ENCODE peak calls at places on chromosomes 1 and 21, in six cellular contexts. R is T-helper 1 cell, Y is caudate nucleus, K is AG04450, S is IMR-90, X is cardiac fibroblast. I is an unnamed sample.

GRCh38 chr1:27571439-27572018 is 32.4 kb downstream of the AHDC1 start:
- DNase-seq in S (no peak), X (no peak), R (no peak), K (no peak), Y (peak; percentile 57), I (no peak)

GRCh38 chr1:48741380-48741779 is 35.3 kb downstream of the BEND5 start:
- DNase-seq in S (no peak), X (no peak), K (no peak), R (no peak), Y (no peak), I (no peak)

GRCh38 chr1:42957880-42958487 is 684 bp downstream of the SLC2A1 start:
- DNase-seq in X (peak; percentile 64), Y (peak; percentile 78), S (peak; percentile 40), R (peak; percentile 71), K (no peak), I (peak; percentile 72)

GRCh38 chr1:234758851-234759250 is 148.9 kb upstream of the IRF2BP2 start:
- DNase-seq in S (peak; percentile 69), R (peak; percentile 77), K (no peak), X (no peak), Y (no peak), I (no peak)

GRCh38 chr1:184838374-184838995 is 83.8 kb upstream of the EDEM3 start:
- DNase-seq in X (peak; percentile 82), S (peak; percentile 95), R (no peak), K (peak; percentile 69), Y (peak; percentile 24), I (no peak)

GRCh38 chr1:20588634-20589225 is at the start of gene CDA:
- DNase-seq in X (no peak), S (no peak), R (no peak), K (no peak), Y (no peak), I (no peak)

GRCh38 chr1:1347663-1348419 is 1.4 kb downstream of the DVL1 start:
- DNase-seq in S (peak; percentile 25), K (no peak), Y (no peak), R (no peak), X (no peak), I (peak; percentile 49)

GRCh38 chr1:55402117-55402516 is 187.0 kb upstream of the USP24 start:
- DNase-seq in R (no peak), Y (no peak), S (peak; percentile 73), X (peak; percentile 58), K (no peak), I (no peak)

GRCh38 chr1:40732756-40733301 is 41.3 kb downstream of the NFYC start:
- DNase-seq in Y (no peak), S (no peak), X (peak; percentile 31), R (no peak), K (no peak), I (no peak)

GRCh38 chr1:172781513-172782140 is 122.7 kb downstream of the FASLG start:
- DNase-seq in Y (no peak), K (no peak), R (no peak), S (no peak), X (peak; percentile 18), I (no peak)

GRCh38 chr1:227728892-227729143 is 6.3 kb downstream of the JMJD4 start:
- DNase-seq in K (no peak), X (no peak), S (no peak), R (no peak), Y (no peak), I (no peak)

GRCh38 chr1:211474426-211474825 is 17.5 kb downstream of the RD3 start:
- DNase-seq in R (no peak), X (peak; percentile 38), S (no peak), Y (no peak), K (no peak), I (peak; percentile 6)

GRCh38 chr1:76577818-76578185 is 289.5 kb upstream of the ST6GALNAC5 start:
- DNase-seq in X (no peak), S (no peak), R (no peak), Y (no peak), K (no peak), I (no peak)

GRCh38 chr1:108828074-108828961 is 28.6 kb downstream of the AKNAD1 start:
- DNase-seq in Y (peak; percentile 70), S (peak; percentile 85), R (peak; percentile 60), K (no peak), X (peak; percentile 86), I (peak; percentile 90)

GRCh38 chr1:150650193-150650592 is 20.8 kb upstream of the ENSA start:
- DNase-seq in X (peak; percentile 71), K (no peak), S (peak; percentile 7), R (no peak), Y (no peak), I (no peak)

GRCh38 chr1:21069549-21069948 is 107.1 kb downstream of the EIF4G3 start:
- DNase-seq in R (no peak), K (peak; percentile 61), Y (no peak), S (peak; percentile 86), X (peak; percentile 69), I (no peak)

GRCh38 chr1:239951518-239952130 is 140.1 kb upstream of the FMN2 start:
- DNase-seq in R (peak; percentile 41), X (peak; percentile 73), S (peak; percentile 73), K (peak; percentile 34), Y (peak; percentile 4), I (peak; percentile 67)

GRCh38 chr1:6475381-6476133 is 9.6 kb upstream of the TNFRSF25 start:
- DNase-seq in Y (peak; percentile 33), R (peak; percentile 60), X (no peak), S (no peak), K (no peak), I (peak; percentile 81)

GRCh38 chr1:9165396-9165795 is 36.5 kb upstream of the GPR157 start:
- DNase-seq in R (no peak), Y (no peak), K (no peak), X (no peak), S (no peak), I (no peak)

GRCh38 chr1:2468041-2468472 is 8.0 kb upstream of the PLCH2 start:
- DNase-seq in R (no peak), S (peak; percentile 34), X (peak; percentile 31), K (peak; percentile 13), Y (no peak), I (peak; percentile 46)

GRCh38 chr21:41673596-41674335 is 93.1 kb downstream of the RIPK4 start:
- DNase-seq in S (no peak), K (no peak), R (no peak), Y (no peak), X (no peak), I (no peak)

I was measured in HEK293T.